ENCODE peak calls at places on chromosomes 3 and 15, in nine cellular contexts. One of them, this sample, is unnamed.

GRCh38 chr3:72633101-72633500 is 215.1 kb downstream of the SHQ1 start:
- DNase-seq in IMR-90: no peak
- DNase-seq in stimulated activated CD8-positive, alpha-beta memory T cell treated with anti-CD3 and anti-CD28 coated beads, Interleukin-4, amount 100 ng/mL, for 1 hour: no peak
- DNase-seq in ACHN: no peak
- DNase-seq in skeletal muscle cell: no peak
- DNase-seq in HEK293T: no peak
- DNase-seq in AG09309: no peak
- DNase-seq in AG08396: no peak
- DNase-seq in astrocyte: peak; percentile 60
- DNase-seq in this sample: peak; percentile 20

GRCh38 chr3:129317014-129317771 is 38.5 kb downstream of the HMCES start:
- DNase-seq in IMR-90: no peak
- DNase-seq in stimulated activated CD8-positive, alpha-beta memory T cell treated with anti-CD3 and anti-CD28 coated beads, Interleukin-4, amount 100 ng/mL, for 1 hour: no peak
- DNase-seq in AG08396: no peak
- DNase-seq in AG09309: no peak
- DNase-seq in skeletal muscle cell: no peak
- DNase-seq in ACHN: no peak
- DNase-seq in astrocyte: no peak
- DNase-seq in HEK293T: no peak
- DNase-seq in this sample: no peak

GRCh38 chr15:31150732-31151212 is 49.2 kb upstream of the TRPM1 start:
- DNase-seq in IMR-90: no peak
- DNase-seq in skeletal muscle cell: no peak
- DNase-seq in stimulated activated CD8-positive, alpha-beta memory T cell treated with anti-CD3 and anti-CD28 coated beads, Interleukin-4, amount 100 ng/mL, for 1 hour: no peak
- DNase-seq in AG08396: no peak
- DNase-seq in ACHN: no peak
- DNase-seq in AG09309: no peak
- DNase-seq in HEK293T: no peak
- DNase-seq in astrocyte: no peak
- DNase-seq in this sample: peak; percentile 59

GRCh38 chr15:45664451-45664850 is 29.6 kb downstream of the SQOR start:
- DNase-seq in HEK293T: no peak
- DNase-seq in IMR-90: peak; percentile 72
- DNase-seq in stimulated activated CD8-positive, alpha-beta memory T cell treated with anti-CD3 and anti-CD28 coated beads, Interleukin-4, amount 100 ng/mL, for 1 hour: no peak
- DNase-seq in astrocyte: peak; percentile 42
- DNase-seq in AG09309: no peak
- DNase-seq in skeletal muscle cell: peak; percentile 24
- DNase-seq in AG08396: no peak
- DNase-seq in ACHN: no peak
- DNase-seq in this sample: no peak

GRCh38 chr3:51668756-51669155 is 2.3 kb upstream of the TEX264 start:
- DNase-seq in AG08396: peak; percentile 72
- DNase-seq in ACHN: no peak
- DNase-seq in astrocyte: peak; percentile 30
- DNase-seq in IMR-90: peak; percentile 58
- DNase-seq in skeletal muscle cell: no peak
- DNase-seq in AG09309: no peak
- DNase-seq in HEK293T: no peak
- DNase-seq in stimulated activated CD8-positive, alpha-beta memory T cell treated with anti-CD3 and anti-CD28 coated beads, Interleukin-4, amount 100 ng/mL, for 1 hour: no peak
- DNase-seq in this sample: no peak

GRCh38 chr15:89802986-89803820 is 11.4 kb downstream of the ANPEP start:
- DNase-seq in HEK293T: no peak
- DNase-seq in stimulated activated CD8-positive, alpha-beta memory T cell treated with anti-CD3 and anti-CD28 coated beads, Interleukin-4, amount 100 ng/mL, for 1 hour: no peak
- DNase-seq in AG09309: no peak
- DNase-seq in IMR-90: no peak
- DNase-seq in ACHN: no peak
- DNase-seq in AG08396: no peak
- DNase-seq in skeletal muscle cell: no peak
- DNase-seq in astrocyte: no peak
- DNase-seq in this sample: no peak

GRCh38 chr3:187746479-187747335 is 1.4 kb upstream of the BCL6 start:
- DNase-seq in AG08396: no peak
- DNase-seq in HEK293T: no peak
- DNase-seq in astrocyte: peak; percentile 37
- DNase-seq in AG09309: no peak
- DNase-seq in ACHN: no peak
- DNase-seq in stimulated activated CD8-positive, alpha-beta memory T cell treated with anti-CD3 and anti-CD28 coated beads, Interleukin-4, amount 100 ng/mL, for 1 hour: no peak
- DNase-seq in skeletal muscle cell: no peak
- DNase-seq in IMR-90: peak; percentile 49
- DNase-seq in this sample: peak; percentile 32

GRCh38 chr15:35279811-35280210 is 194.7 kb upstream of the NANOGP8 start:
- DNase-seq in astrocyte: peak; percentile 2
- DNase-seq in IMR-90: peak; percentile 5
- DNase-seq in HEK293T: no peak
- DNase-seq in ACHN: no peak
- DNase-seq in stimulated activated CD8-positive, alpha-beta memory T cell treated with anti-CD3 and anti-CD28 coated beads, Interleukin-4, amount 100 ng/mL, for 1 hour: no peak
- DNase-seq in skeletal muscle cell: no peak
- DNase-seq in AG09309: no peak
- DNase-seq in AG08396: no peak
- DNase-seq in this sample: no peak

GRCh38 chr3:114624047-114624445 is 330.2 kb downstream of the TIGIT start:
- DNase-seq in astrocyte: peak; percentile 57
- DNase-seq in skeletal muscle cell: no peak
- DNase-seq in stimulated activated CD8-positive, alpha-beta memory T cell treated with anti-CD3 and anti-CD28 coated beads, Interleukin-4, amount 100 ng/mL, for 1 hour: no peak
- DNase-seq in AG08396: peak; percentile 22
- DNase-seq in AG09309: no peak
- DNase-seq in IMR-90: peak; percentile 71
- DNase-seq in HEK293T: no peak
- DNase-seq in ACHN: peak; percentile 39
- DNase-seq in this sample: no peak

GRCh38 chr3:171011109-171011508 is 15.4 kb downstream of the SLC2A2 start:
- DNase-seq in AG08396: no peak
- DNase-seq in IMR-90: no peak
- DNase-seq in ACHN: no peak
- DNase-seq in skeletal muscle cell: no peak
- DNase-seq in AG09309: no peak
- DNase-seq in HEK293T: no peak
- DNase-seq in astrocyte: no peak
- DNase-seq in stimulated activated CD8-positive, alpha-beta memory T cell treated with anti-CD3 and anti-CD28 coated beads, Interleukin-4, amount 100 ng/mL, for 1 hour: no peak
- DNase-seq in this sample: no peak

GRCh38 chr15:83115831-83116565 is 8.6 kb downstream of the TM6SF1 start:
- DNase-seq in ACHN: no peak
- DNase-seq in AG08396: no peak
- DNase-seq in IMR-90: no peak
- DNase-seq in HEK293T: no peak
- DNase-seq in stimulated activated CD8-positive, alpha-beta memory T cell treated with anti-CD3 and anti-CD28 coated beads, Interleukin-4, amount 100 ng/mL, for 1 hour: no peak
- DNase-seq in astrocyte: no peak
- DNase-seq in skeletal muscle cell: no peak
- DNase-seq in AG09309: no peak
- DNase-seq in this sample: no peak

GRCh38 chr15:55770261-55770660 is 27.3 kb upstream of the PRTG start:
- DNase-seq in astrocyte: no peak
- DNase-seq in AG08396: no peak
- DNase-seq in stimulated activated CD8-positive, alpha-beta memory T cell treated with anti-CD3 and anti-CD28 coated beads, Interleukin-4, amount 100 ng/mL, for 1 hour: no peak
- DNase-seq in skeletal muscle cell: no peak
- DNase-seq in ACHN: no peak
- DNase-seq in AG09309: peak; percentile 5
- DNase-seq in IMR-90: peak; percentile 20
- DNase-seq in HEK293T: no peak
- DNase-seq in this sample: no peak

GRCh38 chr15:80264031-80264430 is 12.0 kb upstream of the CTXND1 start:
- DNase-seq in skeletal muscle cell: no peak
- DNase-seq in IMR-90: peak; percentile 22
- DNase-seq in astrocyte: peak; percentile 6
- DNase-seq in HEK293T: no peak
- DNase-seq in AG09309: no peak
- DNase-seq in AG08396: peak; percentile 28
- DNase-seq in stimulated activated CD8-positive, alpha-beta memory T cell treated with anti-CD3 and anti-CD28 coated beads, Interleukin-4, amount 100 ng/mL, for 1 hour: no peak
- DNase-seq in ACHN: no peak
- DNase-seq in this sample: peak; percentile 4

GRCh38 chr3:21621396-21621695 is 129.7 kb downstream of the ZNF385D start:
- DNase-seq in skeletal muscle cell: peak; percentile 75
- DNase-seq in HEK293T: no peak
- DNase-seq in ACHN: peak; percentile 31
- DNase-seq in stimulated activated CD8-positive, alpha-beta memory T cell treated with anti-CD3 and anti-CD28 coated beads, Interleukin-4, amount 100 ng/mL, for 1 hour: no peak
- DNase-seq in AG08396: peak; percentile 16
- DNase-seq in IMR-90: peak; percentile 22
- DNase-seq in astrocyte: peak; percentile 77
- DNase-seq in AG09309: peak; percentile 45
- DNase-seq in this sample: no peak

This sample was measured in trophoblast cell.